ENCODE peak calls at places on chromosomes 13 and 19, in ten cellular contexts. U is mucosa of descending colon; O is left ventricle myocardium inferior; Q is astrocyte; P is gastrocnemius medialis; A is RWPE2; I is upper lobe of left lung; Z is CD8-positive, alpha-beta T cell; J is breast epithelium; H is tibial nerve. F is an unnamed sample.

GRCh38 chr13:42780044-42780443 is 1.3 kb upstream of the FAM216B start:
- DNase-seq in U (no peak), O (no peak), Q (no peak), P (no peak), A (no peak), I (no peak), Z (no peak), J (no peak), H (no peak), F (no peak)

GRCh38 chr19:38264486-38265212 is at the start of gene SPINT2:
- DNase-seq in U (no peak), O (no peak), Q (no peak), P (no peak), A (peak; percentile 96), I (no peak), Z (peak; percentile 38), J (no peak), H (no peak), F (peak; percentile 89)

GRCh38 chr19:4979211-4979807 is 10.4 kb downstream of the KDM4B start:
- DNase-seq in U (no peak), O (no peak), Q (no peak), P (peak; percentile 77), A (no peak), I (no peak), Z (no peak), J (no peak), H (no peak), F (no peak)

GRCh38 chr19:17812099-17812498 is 9.2 kb downstream of the INSL3 start:
- DNase-seq in U (no peak), O (no peak), Q (no peak), P (no peak), A (no peak), I (no peak), Z (no peak), J (no peak), H (no peak), F (no peak)

GRCh38 chr13:70960841-70961443 is 852.7 kb upstream of the KLHL1 start:
- DNase-seq in U (peak; percentile 35), O (no peak), Q (peak; percentile 3), P (no peak), A (no peak), I (no peak), Z (no peak), J (no peak), H (peak; percentile 22), F (peak; percentile 50)

GRCh38 chr19:35226748-35227147 is 1.8 kb downstream of the FAM187B start:
- DNase-seq in U (no peak), O (no peak), Q (no peak), P (no peak), A (no peak), I (no peak), Z (no peak), J (no peak), H (no peak), F (no peak)

GRCh38 chr13:52925221-52925620 is 76.8 kb upstream of the PCDH8 start:
- DNase-seq in U (no peak), O (peak; percentile 35), Q (no peak), P (no peak), A (no peak), I (no peak), Z (no peak), J (peak; percentile 82), H (no peak), F (no peak)

GRCh38 chr13:110445183-110445582 is 116.3 kb downstream of the RAB20 start:
- DNase-seq in U (no peak), O (no peak), Q (peak; percentile 59), P (no peak), A (no peak), I (no peak), Z (no peak), J (no peak), H (no peak), F (peak; percentile 18)

GRCh38 chr19:43735957-43736356 is 18.8 kb downstream of the SMG9 start:
- DNase-seq in U (no peak), O (no peak), Q (peak; percentile 27), P (no peak), A (no peak), I (no peak), Z (no peak), J (no peak), H (no peak), F (no peak)

GRCh38 chr19:5907216-5907615 is 2.5 kb downstream of the VMAC start:
- DNase-seq in U (no peak), O (no peak), Q (no peak), P (no peak), A (no peak), I (no peak), Z (no peak), J (no peak), H (no peak), F (no peak)

GRCh38 chr13:52809310-52809769 is 39.1 kb downstream of the PCDH8 start:
- DNase-seq in U (peak; percentile 76), O (peak; percentile 33), Q (peak; percentile 27), P (no peak), A (no peak), I (no peak), Z (no peak), J (peak; percentile 29), H (peak; percentile 36), F (peak; percentile 76)

GRCh38 chr19:50460161-50460765 is 16.0 kb upstream of the EMC10 start:
- DNase-seq in U (no peak), O (no peak), Q (peak; percentile 56), P (no peak), A (no peak), I (no peak), Z (no peak), J (no peak), H (no peak), F (peak; percentile 22)

GRCh38 chr19:21482863-21483276 is 22.5 kb upstream of the ZNF429 start:
- DNase-seq in U (peak; percentile 32), O (peak; percentile 63), Q (peak; percentile 3), P (no peak), A (no peak), I (peak; percentile 83), Z (peak; percentile 61), J (peak; percentile 31), H (no peak), F (peak; percentile 55)

GRCh38 chr19:52335768-52336116 is 301 bp upstream of the ZNF610 start:
- DNase-seq in U (no peak), O (no peak), Q (no peak), P (no peak), A (no peak), I (no peak), Z (no peak), J (no peak), H (no peak), F (no peak)

GRCh38 chr19:45547965-45548609 is 36.5 kb downstream of the OPA3 start:
- DNase-seq in U (peak; percentile 78), O (no peak), Q (no peak), P (no peak), A (peak; percentile 86), I (no peak), Z (no peak), J (peak; percentile 56), H (no peak), F (peak; percentile 29)

GRCh38 chr19:16797876-16798275 is 31.3 kb upstream of the SIN3B start:
- DNase-seq in U (no peak), O (no peak), Q (no peak), P (no peak), A (no peak), I (no peak), Z (no peak), J (no peak), H (no peak), F (no peak)

GRCh38 chr19:11451942-11452813 is 16.7 kb downstream of the PRKCSH start:
- DNase-seq in U (no peak), O (no peak), Q (no peak), P (no peak), A (no peak), I (no peak), Z (no peak), J (no peak), H (no peak), F (no peak)
- H3K9me3 ChIP-seq in U (no peaks in the 10 kb centered on the region), O (no peaks in the 10 kb centered on the region), Q (no peaks in the 10 kb centered on the region), P (no peaks in the 10 kb centered on the region), A (no peaks in the 10 kb centered on the region), I (no peaks in the 10 kb centered on the region), Z (no peaks in the 10 kb centered on the region), J (no peaks in the 10 kb centered on the region), H (no peaks in the 10 kb centered on the region), F (no peaks in the 10 kb centered on the region)

DNA sequence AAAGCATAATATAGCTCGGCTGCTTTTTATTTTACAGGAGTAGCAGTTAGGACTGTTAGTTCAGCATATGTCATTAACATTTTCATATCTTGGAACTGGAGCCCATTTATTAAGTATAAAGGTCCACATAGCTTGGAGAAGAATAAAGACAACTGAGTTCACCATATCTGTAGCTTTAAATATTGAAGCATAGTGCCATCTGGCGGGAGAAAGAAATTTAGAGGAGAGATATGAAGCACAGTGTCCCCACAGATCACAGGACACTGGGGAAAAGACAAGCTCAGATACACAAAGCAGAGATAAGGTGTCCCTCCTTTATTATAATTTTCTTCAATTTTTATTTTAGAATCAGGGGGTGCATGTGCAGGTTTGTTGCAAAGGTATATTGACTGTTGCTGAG is 104.7 kb upstream of the FREM2 start:
- DNase-seq in U (peak; percentile 79), O (no peak), Q (peak; percentile 25), P (no peak), A (no peak), I (no peak), Z (no peak), J (no peak), H (peak; percentile 56), F (peak; percentile 51)
- TF ChIP-seq CTCF in U (no peak), O (peak; percentile 59), Q (peak; percentile 56), P (peak; percentile 24), A (peak; percentile 64), I (no peak), Z (no peak), J (no peak), H (no peak), F (peak; percentile 46)

DNA sequence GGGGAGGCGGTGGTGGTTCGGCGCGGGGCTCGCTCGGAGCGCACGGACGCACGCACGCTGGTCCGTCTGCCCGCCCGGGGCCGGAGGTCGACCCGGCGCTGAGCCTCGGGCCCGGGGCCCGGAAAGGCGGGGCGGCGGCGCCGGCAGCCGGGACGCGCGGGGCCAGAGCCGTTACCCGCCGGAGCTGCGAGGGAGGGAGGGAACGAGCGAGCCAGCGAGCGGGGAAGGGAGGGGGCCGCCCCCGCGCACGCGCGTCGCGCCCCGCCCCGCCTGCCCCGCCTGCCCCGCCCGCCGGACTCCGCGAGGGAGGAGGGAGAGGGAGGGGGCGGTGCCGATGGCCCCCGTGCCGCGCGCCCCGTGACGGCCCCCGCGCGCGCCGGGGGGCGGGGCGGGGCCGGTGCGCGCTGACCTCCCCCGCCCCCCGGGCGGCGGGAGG is 15.0 kb downstream of the CIC start:
- DNase-seq in U (peak; percentile 71), O (peak; percentile 84), Q (peak; percentile 44), P (peak; percentile 71), A (no peak), I (peak; percentile 97), Z (peak; percentile 83), J (peak; percentile 65), H (peak; percentile 38), F (peak; percentile 88)
- H3K4me1 ChIP-seq in U (peaks cover 46% of the 10 kb centered on the region), O (peaks cover 71% of the 10 kb centered on the region), Q (peaks cover 52% of the 10 kb centered on the region), P (peaks cover 51% of the 10 kb centered on the region), A (peaks cover 21% of the 10 kb centered on the region), I (peaks cover 69% of the 10 kb centered on the region), Z (peaks cover 40% of the 10 kb centered on the region), J (peaks cover 17% of the 10 kb centered on the region), H (peaks cover 53% of the 10 kb centered on the region), F (peaks cover 35% of the 10 kb centered on the region)

DNA sequence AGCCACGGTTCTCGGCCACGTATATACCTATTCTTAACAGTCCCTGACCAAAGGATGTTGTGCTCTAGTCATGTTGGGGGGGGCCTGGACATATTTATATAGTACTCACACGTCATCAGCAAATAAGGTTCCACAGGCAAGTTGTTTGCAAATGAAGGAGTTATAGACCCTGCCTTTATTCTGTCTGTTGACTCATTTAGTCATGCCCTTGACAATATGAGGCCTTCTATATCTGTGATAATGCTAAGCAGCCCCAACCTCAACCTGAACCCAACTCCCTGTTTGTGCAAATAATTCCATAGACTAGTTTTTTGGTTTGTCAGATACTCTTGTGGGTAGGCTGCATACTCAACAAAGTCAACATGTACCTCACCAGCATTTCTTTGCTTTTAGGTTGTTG is 8.9 kb downstream of the ZNF586 start:
- DNase-seq in U (no peak), O (no peak), Q (no peak), P (no peak), A (no peak), I (no peak), Z (no peak), J (no peak), H (no peak), F (no peak)
- H3K9me3 ChIP-seq in U (peaks cover 97% of the 10 kb centered on the region), O (peaks cover 100% of the 10 kb centered on the region), Q (peaks cover 49% of the 10 kb centered on the region), P (no peaks in the 10 kb centered on the region), A (peaks cover 8% of the 10 kb centered on the region), I (peaks cover 80% of the 10 kb centered on the region), Z (peaks cover 68% of the 10 kb centered on the region), J (peaks cover 96% of the 10 kb centered on the region), H (peaks cover 100% of the 10 kb centered on the region), F (no peaks in the 10 kb centered on the region)

F was measured in cardiac muscle cell.